ENCODE peak calls at places on chromosome 14, in seven cellular contexts. X is naive thymus-derived CD4-positive, alpha-beta T cell; I is RWPE2; D is cardiac muscle cell; L is Peyer's patch; A is trophoblast cell; E is ascending aorta. K is an unnamed sample. For H3K4me1, the result is how much of the 10 kb centered on the place peaks cover.

GRCh38 chr14:23217621-23218020 is 20.1 kb upstream of the RNF212B start:
- DNase-seq in E (no peak), L (no peak), A (no peak), X (no peak), D (no peak), I (no peak), K (peak)

GRCh38 chr14:96824283-96824682 is 27.1 kb downstream of the VRK1 start:
- DNase-seq in X (no peak), E (no peak), A (no peak), D (no peak), I (no peak), L (no peak), K (peak)

GRCh38 chr14:88470542-88471440 is 84.0 kb downstream of the PTPN21 start:
- DNase-seq in A (no peak), X (no peak), I (no peak), L (no peak), D (no peak), E (no peak), K (peak)

GRCh38 chr14:84826349-84826748 is 703.6 kb upstream of the FLRT2 start:
- DNase-seq in A (no peak), E (no peak), D (no peak), L (no peak), X (no peak), I (no peak), K (peak)

GRCh38 chr14:104116544-104117340 is 21.6 kb upstream of the KIF26A start:
- DNase-seq in A (peak), D (peak), I (peak), E (no peak), L (peak), X (no peak), K (no peak)

GRCh38 chr14:77026166-77026929 is 2.2 kb downstream of the IRF2BPL start:
- DNase-seq in E (no peak), I (no peak), L (peak), D (peak), A (no peak), X (no peak), K (no peak)

GRCh38 chr14:103705158-103705523 is 10.1 kb downstream of the XRCC3 start:
- DNase-seq in A (peak), E (no peak), L (no peak), D (no peak), X (no peak), I (no peak), K (no peak)

GRCh38 chr14:80933282-80933681 is 8.3 kb downstream of the CEP128 start:
- DNase-seq in D (no peak), E (no peak), L (no peak), X (no peak), A (no peak), I (no peak), K (no peak)

GRCh38 chr14:62179367-62180018 is 417.3 kb downstream of the SNAPC1 start:
- DNase-seq in X (no peak), L (no peak), E (no peak), A (peak), D (peak), I (peak), K (peak)

GRCh38 chr14:67387195-67387594 is 24.8 kb downstream of the PLEK2 start:
- DNase-seq in L (no peak), A (no peak), X (no peak), I (no peak), D (no peak), E (no peak), K (no peak)

GRCh38 chr14:78836777-78837176 is 666.6 kb downstream of the NRXN3 start:
- DNase-seq in I (no peak), D (peak), L (no peak), E (no peak), A (peak), X (no peak), K (peak)

GRCh38 chr14:93536945-93537344 is 106.2 kb downstream of the UNC79 start:
- DNase-seq in L (no peak), X (no peak), E (no peak), D (peak), A (no peak), I (no peak), K (no peak)

DNA sequence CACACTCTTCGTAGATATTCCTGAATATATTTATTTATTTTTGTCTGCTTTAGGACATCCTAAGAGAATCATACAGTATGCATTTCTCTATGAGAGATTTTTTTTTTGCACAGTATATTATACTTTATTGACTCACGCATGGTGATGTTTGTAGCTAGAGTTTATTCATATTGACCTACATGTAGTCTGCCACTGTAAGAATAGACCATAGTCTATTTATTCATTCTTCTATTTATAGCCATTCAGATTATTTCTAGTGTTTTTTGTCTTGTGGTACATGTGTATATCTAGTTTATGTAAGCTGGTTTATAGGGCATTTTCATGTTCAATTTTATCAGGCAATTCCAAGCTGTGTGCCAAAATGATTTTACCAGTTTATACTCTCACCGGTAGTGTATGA is 45.2 kb downstream of the PCNX1 start:
- DNase-seq in L (no peak), D (no peak), A (no peak), X (no peak), E (no peak), I (no peak), K (no peak)
- H3K27ac ChIP-seq in L (no peak), D (no peak), A (no peak), X (no peak), E (no peak), I (no peak), K (no peak)

GRCh38 chr14:99426796-99427346 is 53.8 kb downstream of the SETD3 start:
- DNase-seq in E (no peak), A (no peak), I (no peak), L (no peak), X (no peak), D (no peak), K (no peak)
- H3K4me1 ChIP-seq in E (under half), A (under half), I (under half), L (under half), X (under half), D (under half), K (under half)

GRCh38 chr14:68692916-68693771 is 99.7 kb downstream of the ZFP36L1 start:
- DNase-seq in A (no peak), X (no peak), D (no peak), I (no peak), E (no peak), L (no peak), K (peak)

GRCh38 chr14:68689426-68689825 is 103.4 kb downstream of the ZFP36L1 start:
- DNase-seq in I (no peak), A (no peak), E (no peak), D (no peak), L (no peak), X (no peak), K (no peak)

GRCh38 chr14:68692216-68692615 is 100.7 kb downstream of the ZFP36L1 start:
- DNase-seq in I (no peak), X (no peak), E (no peak), L (no peak), D (no peak), A (no peak), K (no peak)

GRCh38 chr14:68690106-68690960 is 102.5 kb downstream of the ZFP36L1 start:
- DNase-seq in A (no peak), X (no peak), E (no peak), L (no peak), I (no peak), D (no peak), K (no peak)

GRCh38 chr14:68691031-68691864 is 101.6 kb downstream of the ZFP36L1 start:
- DNase-seq in A (no peak), E (no peak), I (no peak), X (no peak), L (no peak), D (no peak), K (no peak)
- H3K27ac ChIP-seq in A (no peak), E (no peak), I (peak), X (no peak), L (no peak), D (no peak), K (no peak)

GRCh38 chr14:91385227-91385626 is 32.4 kb downstream of the CCDC88C start:
- DNase-seq in L (no peak), X (no peak), D (no peak), A (no peak), I (no peak), E (no peak), K (no peak)
- H3K4me1 ChIP-seq in L (under half), X (half or more), D (under half), A (under half), I (under half), E (under half), K (under half)

DNA sequence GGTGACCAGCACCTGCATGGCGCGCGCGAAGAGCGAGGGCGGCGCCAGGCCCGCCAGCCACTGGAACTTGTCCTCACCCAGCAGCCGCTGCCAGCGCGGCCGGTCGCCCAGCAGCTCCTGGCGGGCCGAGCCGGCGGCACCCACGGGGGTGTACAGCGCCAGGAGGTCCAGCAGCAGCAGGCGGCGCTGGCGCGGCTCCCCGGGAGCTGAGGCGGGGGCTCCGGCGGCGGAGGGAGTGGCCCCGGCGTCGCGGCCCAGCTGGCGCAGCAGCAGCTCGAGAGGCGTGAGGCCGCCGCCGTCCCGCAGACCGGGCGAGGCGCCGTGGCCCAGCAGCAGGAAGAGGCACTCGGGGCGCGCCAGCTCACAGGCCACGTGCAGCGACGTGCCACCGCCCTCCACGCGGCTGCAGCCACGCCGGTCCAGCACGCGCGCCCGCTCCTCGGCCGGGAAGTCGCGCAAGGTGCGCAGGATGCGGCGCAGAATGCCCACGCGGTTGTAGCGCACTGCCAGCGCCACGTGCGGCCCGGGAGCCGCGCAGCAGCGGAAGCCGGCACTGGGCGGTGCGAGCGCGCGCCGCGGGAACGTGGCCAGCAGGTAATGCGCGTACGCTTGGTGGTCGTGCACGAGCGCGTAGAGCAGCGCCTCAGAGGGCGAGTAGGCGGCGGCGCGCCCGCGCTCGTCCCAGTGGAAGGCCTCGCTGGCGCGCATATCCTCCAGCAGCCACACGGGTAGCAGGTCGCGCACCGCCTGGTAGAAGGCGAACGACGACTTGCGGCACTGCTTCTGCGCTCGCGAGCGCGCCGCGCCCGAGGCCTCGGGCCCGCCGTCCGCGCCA is 2.3 kb downstream of the ANKRD9 start:
- DNase-seq in L (no peak), X (no peak), E (no peak), I (peak), A (no peak), D (no peak), K (no peak)
- H3K27ac ChIP-seq in L (no peak), X (no peak), E (no peak), I (no peak), A (no peak), D (no peak), K (no peak)

DNA sequence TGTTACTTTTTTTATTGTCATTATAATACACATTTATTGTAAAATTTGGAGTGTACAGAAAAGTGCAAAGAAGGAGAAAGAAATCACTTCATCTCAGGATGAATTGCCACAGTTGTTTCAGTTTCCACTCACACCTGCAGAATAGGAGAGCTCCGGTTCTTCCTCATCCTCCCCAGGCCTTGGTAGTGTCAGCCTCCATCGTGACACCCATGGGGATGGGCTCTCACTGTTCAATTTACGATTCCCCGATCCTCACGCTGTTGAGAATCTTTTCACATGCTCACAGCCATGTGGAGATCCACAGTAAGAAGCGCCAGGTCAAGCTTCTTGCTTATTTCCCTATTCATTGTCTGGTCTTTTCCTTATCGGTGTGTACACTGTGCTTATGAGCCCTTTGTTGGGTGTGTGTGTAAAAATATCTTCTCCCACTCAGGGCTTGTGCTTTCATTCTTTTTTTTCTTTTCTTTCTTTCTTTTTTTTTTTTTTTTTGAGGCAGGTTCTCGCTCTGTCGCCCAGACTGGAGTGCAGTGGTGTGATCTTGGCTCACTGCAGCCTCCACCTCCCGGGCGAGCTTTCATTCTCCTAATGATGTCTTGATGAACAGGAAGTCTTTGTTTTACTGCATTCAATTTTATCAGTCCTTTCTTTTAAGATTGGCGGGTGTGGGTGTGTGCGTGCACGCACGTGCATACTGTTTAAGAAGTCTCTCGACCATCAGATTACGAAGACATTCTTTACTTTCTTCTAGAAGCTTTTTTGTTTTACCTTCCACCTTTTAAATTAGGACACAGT is 21.5 kb downstream of the RIN3 start:
- DNase-seq in A (no peak), D (no peak), L (peak), E (no peak), I (no peak), X (peak), K (no peak)
- H3K4me1 ChIP-seq in A (under half), D (under half), L (under half), E (under half), I (under half), X (half or more), K (under half)

GRCh38 chr14:45267084-45267483 is 14.1 kb upstream of the MIS18BP1 start:
- DNase-seq in A (no peak), I (no peak), E (no peak), X (no peak), D (peak), L (no peak), K (no peak)

GRCh38 chr14:45271858-45272537 is 19.0 kb upstream of the MIS18BP1 start:
- DNase-seq in L (no peak), A (no peak), D (no peak), E (no peak), X (no peak), I (no peak), K (no peak)
- H3K27ac ChIP-seq in L (no peak), A (no peak), D (no peak), E (no peak), X (no peak), I (no peak), K (no peak)

GRCh38 chr14:20684662-20685456 is 499 bp downstream of the RNASE4 start:
- DNase-seq in L (peak), X (no peak), I (no peak), D (no peak), A (peak), E (no peak), K (peak)
- H3K4me1 ChIP-seq in L (under half), X (under half), I (under half), D (under half), A (under half), E (under half), K (under half)

K was measured in foreskin keratinocyte.